ENCODE peak calls at places on chromosomes 3 and 15, in six cellular contexts. O is vagina, I is GM23338, X is breast epithelium, T is spleen, U is transverse colon. G is an unnamed sample.

GRCh38 chr3:15007681-15008141 is 57.4 kb downstream of the MRPS25 start:
- DNase-seq in O (no peak), I (no peak), X (no peak), T (no peak), U (no peak), G (no peak)

GRCh38 chr15:70033529-70034140 is 64.1 kb downstream of the TLE3 start:
- DNase-seq in O (no peak), I (no peak), X (no peak), T (peak; percentile 70), U (no peak), G (no peak)

GRCh38 chr15:58081446-58081845 is 15.9 kb upstream of the ALDH1A2 start:
- DNase-seq in O (no peak), I (no peak), X (no peak), T (no peak), U (no peak), G (no peak)

GRCh38 chr3:38479431-38480092 is 16.6 kb upstream of the EXOG start:
- DNase-seq in O (peak; percentile 83), I (peak; percentile 72), X (no peak), T (no peak), U (peak; percentile 68), G (peak; percentile 57)

GRCh38 chr3:42572278-42572677 is 9.5 kb downstream of the SEC22C start:
- DNase-seq in O (no peak), I (peak; percentile 91), X (no peak), T (no peak), U (peak; percentile 30), G (peak; percentile 47)

GRCh38 chr3:183698760-183699159 is 1.2 kb downstream of the YEATS2 start:
- DNase-seq in O (no peak), I (peak; percentile 30), X (no peak), T (no peak), U (peak; percentile 14), G (peak; percentile 51)

GRCh38 chr3:54538346-54538745 is 389.5 kb downstream of the LRTM1 start:
- DNase-seq in O (peak; percentile 44), I (peak; percentile 71), X (no peak), T (no peak), U (no peak), G (no peak)

GRCh38 chr3:174488527-174488926 is 370.6 kb upstream of the NAALADL2 start:
- DNase-seq in O (no peak), I (no peak), X (no peak), T (no peak), U (no peak), G (no peak)

GRCh38 chr15:101435761-101436160 is 53.7 kb downstream of the PCSK6 start:
- DNase-seq in O (no peak), I (no peak), X (no peak), T (peak; percentile 62), U (no peak), G (no peak)

GRCh38 chr3:56845505-56845904 is 43.8 kb upstream of the ARHGEF3 start:
- DNase-seq in O (no peak), I (no peak), X (no peak), T (no peak), U (no peak), G (no peak)

GRCh38 chr3:106167728-106168127 is 298.9 kb upstream of the CBLB start:
- DNase-seq in O (no peak), I (no peak), X (no peak), T (no peak), U (no peak), G (no peak)

GRCh38 chr3:153602801-153603200 is 440.8 kb downstream of the RAP2B start:
- DNase-seq in O (no peak), I (no peak), X (no peak), T (no peak), U (no peak), G (no peak)

GRCh38 chr15:88003928-88004327 is 252.6 kb downstream of the NTRK3 start:
- DNase-seq in O (no peak), I (peak; percentile 57), X (no peak), T (no peak), U (no peak), G (no peak)

GRCh38 chr3:52010431-52010830 is 14.7 kb upstream of the RPL29 start:
- DNase-seq in O (no peak), I (no peak), X (no peak), T (no peak), U (no peak), G (no peak)

GRCh38 chr3:184015381-184016019 is 2.2 kb downstream of the ABCC5 start:
- DNase-seq in O (no peak), I (no peak), X (no peak), T (no peak), U (peak; percentile 60), G (no peak)

GRCh38 chr3:29079358-29079757 is 201.5 kb upstream of the RBMS3 start:
- DNase-seq in O (no peak), I (no peak), X (no peak), T (no peak), U (no peak), G (no peak)

GRCh38 chr15:31489281-31489680 is 162.6 kb downstream of the KLF13 start:
- DNase-seq in O (peak; percentile 85), I (no peak), X (no peak), T (no peak), U (no peak), G (no peak)

GRCh38 chr15:63524316-63525015 is 20.1 kb downstream of the USP3 start:
- DNase-seq in O (no peak), I (no peak), X (no peak), T (no peak), U (no peak), G (no peak)

GRCh38 chr3:120324185-120324584 is 25.0 kb downstream of the LRRC58 start:
- DNase-seq in O (no peak), I (no peak), X (no peak), T (no peak), U (no peak), G (no peak)

GRCh38 chr15:25763206-25763880 is 99.8 kb downstream of the ATP10A start:
- DNase-seq in O (peak; percentile 34), I (no peak), X (no peak), T (no peak), U (no peak), G (no peak)

GRCh38 chr3:176919836-176920760 is 277.2 kb downstream of the TBL1XR1 start:
- DNase-seq in O (no peak), I (no peak), X (no peak), T (no peak), U (no peak), G (no peak)

GRCh38 chr3:49362579-49362978 is 4.4 kb upstream of the GPX1 start:
- DNase-seq in O (no peak), I (no peak), X (no peak), T (peak; percentile 8), U (no peak), G (no peak)

GRCh38 chr15:70752142-70752754 is 11.1 kb downstream of the UACA start:
- DNase-seq in O (no peak), I (no peak), X (no peak), T (no peak), U (peak; percentile 34), G (no peak)

GRCh38 chr3:50207359-50208042 is 2.4 kb downstream of the SLC38A3 start:
- DNase-seq in O (no peak), I (no peak), X (no peak), T (no peak), U (no peak), G (no peak)

GRCh38 chr3:132396255-132396654 is 21.0 kb upstream of the DNAJC13 start:
- DNase-seq in O (no peak), I (no peak), X (no peak), T (no peak), U (no peak), G (no peak)

GRCh38 chr15:78369161-78369560 is 29.0 kb downstream of the CRABP1 start:
- DNase-seq in O (no peak), I (no peak), X (no peak), T (peak; percentile 14), U (no peak), G (no peak)

GRCh38 chr3:41419809-41420208 is 220.5 kb downstream of the CTNNB1 start:
- DNase-seq in O (no peak), I (no peak), X (no peak), T (no peak), U (no peak), G (no peak)

GRCh38 chr3:123750209-123750608 is 133.9 kb downstream of the MYLK start:
- DNase-seq in O (no peak), I (no peak), X (no peak), T (no peak), U (no peak), G (no peak)

GRCh38 chr3:123752228-123752627 is 131.9 kb downstream of the MYLK start:
- DNase-seq in O (peak; percentile 64), I (no peak), X (no peak), T (no peak), U (no peak), G (no peak)

GRCh38 chr3:123751478-123751877 is 132.7 kb downstream of the MYLK start:
- DNase-seq in O (no peak), I (no peak), X (no peak), T (no peak), U (no peak), G (no peak)

GRCh38 chr3:123750659-123751420 is 133.3 kb downstream of the MYLK start:
- DNase-seq in O (no peak), I (peak; percentile 56), X (no peak), T (no peak), U (no peak), G (no peak)

GRCh38 chr3:123749716-123750115 is 134.4 kb downstream of the MYLK start:
- DNase-seq in O (no peak), I (no peak), X (no peak), T (no peak), U (no peak), G (peak; percentile 43)
- TF ChIP-seq POLR2AphosphoS5 in O (no peak), I (no peak), X (no peak), T (no peak), U (no peak), G (no peak)

GRCh38 chr3:11035757-11036505 is 43.4 kb downstream of the SLC6A1 start:
- DNase-seq in O (no peak), I (no peak), X (no peak), T (peak; percentile 81), U (no peak), G (no peak)

GRCh38 chr3:11037966-11038365 is 45.4 kb downstream of the SLC6A1 start:
- DNase-seq in O (no peak), I (no peak), X (no peak), T (no peak), U (no peak), G (no peak)

GRCh38 chr3:11029948-11030347 is 37.4 kb downstream of the SLC6A1 start:
- DNase-seq in O (no peak), I (no peak), X (no peak), T (no peak), U (no peak), G (no peak)

GRCh38 chr3:11037241-11037873 is 44.8 kb downstream of the SLC6A1 start:
- DNase-seq in O (no peak), I (no peak), X (no peak), T (no peak), U (no peak), G (no peak)

GRCh38 chr3:11034297-11035000 is 41.9 kb downstream of the SLC6A1 start:
- DNase-seq in O (no peak), I (no peak), X (no peak), T (no peak), U (no peak), G (no peak)
- TF ChIP-seq POLR2AphosphoS5 in O (no peak), I (no peak), X (no peak), T (no peak), U (no peak), G (no peak)

GRCh38 chr3:178203152-178203551 is 333.1 kb upstream of the KCNMB2 start:
- DNase-seq in O (no peak), I (no peak), X (no peak), T (no peak), U (no peak), G (no peak)
- TF ChIP-seq POLR2AphosphoS5 in O (no peak), I (no peak), X (no peak), T (no peak), U (no peak), G (no peak)

GRCh38 chr3:192831111-192831644 is 86.5 kb downstream of the MB21D2 start:
- DNase-seq in O (no peak), I (no peak), X (no peak), T (no peak), U (no peak), G (no peak)
- TF ChIP-seq POLR2AphosphoS5 in O (no peak), I (no peak), X (no peak), T (no peak), U (no peak), G (no peak)